ENCODE peak calls at places on chromosomes 3 and 15, in five cellular contexts. One of them, this sample, is unnamed.

GRCh38 chr3:188003188-188004171 is 150.5 kb upstream of the LPP start:
- DNase-seq in osteocyte: no peak
- DNase-seq in HT-29: peak; percentile 80
- DNase-seq in MV-4-11: no peak
- DNase-seq in chondrocyte: no peak
- DNase-seq in this sample: peak; percentile 94

GRCh38 chr15:62051166-62051565 is 9.1 kb downstream of the VPS13C start:
- DNase-seq in MV-4-11: no peak
- DNase-seq in HT-29: no peak
- DNase-seq in osteocyte: no peak
- DNase-seq in chondrocyte: no peak
- DNase-seq in this sample: no peak

GRCh38 chr15:25054329-25054728 is 99.5 kb downstream of the SNRPN start:
- DNase-seq in chondrocyte: peak; percentile 60
- DNase-seq in MV-4-11: no peak
- DNase-seq in HT-29: no peak
- DNase-seq in osteocyte: peak; percentile 77
- DNase-seq in this sample: no peak

GRCh38 chr3:175186511-175186910 is 327.4 kb downstream of the NAALADL2 start:
- DNase-seq in HT-29: no peak
- DNase-seq in chondrocyte: no peak
- DNase-seq in MV-4-11: no peak
- DNase-seq in osteocyte: no peak
- DNase-seq in this sample: peak; percentile 6

GRCh38 chr3:4290272-4290893 is 12.8 kb upstream of the SETMAR start:
- DNase-seq in HT-29: peak; percentile 36
- DNase-seq in osteocyte: no peak
- DNase-seq in MV-4-11: peak; percentile 7
- DNase-seq in chondrocyte: no peak
- DNase-seq in this sample: peak; percentile 41

GRCh38 chr15:36958611-36959010 is 141.7 kb downstream of the MEIS2 start:
- DNase-seq in osteocyte: no peak
- DNase-seq in MV-4-11: no peak
- DNase-seq in chondrocyte: no peak
- DNase-seq in HT-29: no peak
- DNase-seq in this sample: no peak

GRCh38 chr3:123620338-123620737 is 35.5 kb upstream of the HACD2 start:
- DNase-seq in chondrocyte: no peak
- DNase-seq in osteocyte: no peak
- DNase-seq in HT-29: no peak
- DNase-seq in MV-4-11: no peak
- DNase-seq in this sample: no peak

GRCh38 chr3:192935441-192935840 is 17.8 kb upstream of the MB21D2 start:
- DNase-seq in chondrocyte: no peak
- DNase-seq in osteocyte: no peak
- DNase-seq in MV-4-11: peak; percentile 41
- DNase-seq in HT-29: no peak
- DNase-seq in this sample: no peak

GRCh38 chr3:69490971-69491370 is 105.1 kb upstream of the FRMD4B start:
- DNase-seq in osteocyte: no peak
- DNase-seq in HT-29: no peak
- DNase-seq in MV-4-11: no peak
- DNase-seq in chondrocyte: no peak
- DNase-seq in this sample: no peak

GRCh38 chr15:66270932-66271331 is 17.4 kb upstream of the MEGF11 start:
- DNase-seq in chondrocyte: no peak
- DNase-seq in MV-4-11: peak; percentile 24
- DNase-seq in osteocyte: no peak
- DNase-seq in HT-29: no peak
- DNase-seq in this sample: no peak

GRCh38 chr3:356947-357346 is 160.4 kb downstream of the CHL1 start:
- DNase-seq in osteocyte: no peak
- DNase-seq in HT-29: no peak
- DNase-seq in MV-4-11: no peak
- DNase-seq in chondrocyte: no peak
- DNase-seq in this sample: no peak

GRCh38 chr15:45307230-45307924 is 55.3 kb downstream of the SLC28A2 start:
- DNase-seq in HT-29: peak; percentile 75
- DNase-seq in chondrocyte: no peak
- DNase-seq in MV-4-11: peak; percentile 49
- DNase-seq in osteocyte: no peak
- DNase-seq in this sample: peak; percentile 42

GRCh38 chr3:15731024-15731423 is 66.8 kb downstream of the ANKRD28 start:
- DNase-seq in MV-4-11: no peak
- DNase-seq in osteocyte: no peak
- DNase-seq in HT-29: no peak
- DNase-seq in chondrocyte: no peak
- DNase-seq in this sample: no peak

GRCh38 chr3:150391200-150391599 is 16.9 kb upstream of the TSC22D2 start:
- DNase-seq in chondrocyte: no peak
- DNase-seq in osteocyte: no peak
- DNase-seq in MV-4-11: no peak
- DNase-seq in HT-29: no peak
- DNase-seq in this sample: no peak

GRCh38 chr3:38332202-38332601 is 14.4 kb upstream of the XYLB start:
- DNase-seq in osteocyte: no peak
- DNase-seq in chondrocyte: no peak
- DNase-seq in HT-29: no peak
- DNase-seq in MV-4-11: peak; percentile 80
- DNase-seq in this sample: no peak

GRCh38 chr15:80367094-80367493 is 37.1 kb upstream of the ARNT2 start:
- DNase-seq in HT-29: peak; percentile 71
- DNase-seq in osteocyte: no peak
- DNase-seq in MV-4-11: peak; percentile 11
- DNase-seq in chondrocyte: no peak
- DNase-seq in this sample: peak; percentile 75

GRCh38 chr3:18445421-18446066 is 20.4 kb upstream of the SATB1 start:
- DNase-seq in chondrocyte: no peak
- DNase-seq in osteocyte: no peak
- DNase-seq in MV-4-11: peak; percentile 65
- DNase-seq in HT-29: peak; percentile 19
- DNase-seq in this sample: peak; percentile 14

GRCh38 chr15:101437209-101437608 is 52.3 kb downstream of the PCSK6 start:
- DNase-seq in osteocyte: peak; percentile 73
- DNase-seq in MV-4-11: no peak
- DNase-seq in chondrocyte: no peak
- DNase-seq in HT-29: no peak
- DNase-seq in this sample: no peak

GRCh38 chr3:177300039-177300833 is 103.0 kb upstream of the TBL1XR1 start:
- DNase-seq in chondrocyte: no peak
- DNase-seq in HT-29: peak; percentile 95
- DNase-seq in MV-4-11: peak; percentile 78
- DNase-seq in osteocyte: no peak
- DNase-seq in this sample: peak; percentile 69

GRCh38 chr3:138694287-138695007 is 85.9 kb downstream of the FAIM start:
- DNase-seq in MV-4-11: peak; percentile 38
- DNase-seq in osteocyte: no peak
- DNase-seq in HT-29: no peak
- DNase-seq in chondrocyte: no peak
- DNase-seq in this sample: peak; percentile 45

GRCh38 chr3:128040660-128041059 is 11.6 kb upstream of the SEC61A1 start:
- DNase-seq in chondrocyte: no peak
- DNase-seq in HT-29: no peak
- DNase-seq in osteocyte: no peak
- DNase-seq in MV-4-11: no peak
- DNase-seq in this sample: no peak

GRCh38 chr3:69999191-70000027 is at the start of gene SAMMSON:
- DNase-seq in chondrocyte: no peak
- DNase-seq in osteocyte: no peak
- DNase-seq in HT-29: no peak
- DNase-seq in MV-4-11: no peak
- DNase-seq in this sample: peak; percentile 90

GRCh38 chr3:134327594-134327975 is 46.7 kb downstream of the AMOTL2 start:
- DNase-seq in MV-4-11: no peak
- DNase-seq in osteocyte: no peak
- DNase-seq in chondrocyte: no peak
- DNase-seq in HT-29: no peak
- DNase-seq in this sample: no peak

GRCh38 chr3:56086355-56086754 is 381.9 kb downstream of the ERC2 start:
- DNase-seq in osteocyte: no peak
- DNase-seq in chondrocyte: no peak
- DNase-seq in MV-4-11: peak; percentile 20
- DNase-seq in HT-29: no peak
- DNase-seq in this sample: no peak

GRCh38 chr3:159191454-159191853 is 389.6 kb downstream of the MFSD1 start:
- DNase-seq in chondrocyte: no peak
- DNase-seq in osteocyte: no peak
- DNase-seq in HT-29: peak; percentile 56
- DNase-seq in MV-4-11: no peak
- DNase-seq in this sample: no peak

GRCh38 chr3:39752019-39752637 is 57.3 kb upstream of the MYRIP start:
- DNase-seq in MV-4-11: no peak
- DNase-seq in chondrocyte: no peak
- DNase-seq in osteocyte: no peak
- DNase-seq in HT-29: no peak
- DNase-seq in this sample: peak; percentile 49

GRCh38 chr3:73674280-73674679 is 49.5 kb upstream of the PDZRN3 start:
- DNase-seq in MV-4-11: no peak
- DNase-seq in chondrocyte: no peak
- DNase-seq in HT-29: no peak
- DNase-seq in osteocyte: no peak
- DNase-seq in this sample: peak; percentile 3

GRCh38 chr15:39095218-39095879 is 485.5 kb upstream of the THBS1 start:
- DNase-seq in MV-4-11: no peak
- DNase-seq in osteocyte: no peak
- DNase-seq in chondrocyte: no peak
- DNase-seq in HT-29: no peak
- DNase-seq in this sample: no peak

GRCh38 chr3:132659370-132660055 is at the start of gene ACAD11:
- DNase-seq in HT-29: peak; percentile 72
- DNase-seq in chondrocyte: no peak
- DNase-seq in MV-4-11: peak; percentile 60
- DNase-seq in osteocyte: peak; percentile 88
- DNase-seq in this sample: peak; percentile 78

GRCh38 chr3:37590328-37591079 is 271.2 kb upstream of the CTDSPL start:
- DNase-seq in osteocyte: no peak
- DNase-seq in MV-4-11: no peak
- DNase-seq in HT-29: peak; percentile 24
- DNase-seq in chondrocyte: no peak
- DNase-seq in this sample: no peak

This sample was measured in DMS53.